ENCODE peak calls at places on chromosomes 2 and 18, in ten cellular contexts. Q, H, Y, L, A, O, D, S, W and U are unnamed samples.

GRCh38 chr2:30683240-30683956 is 123.8 kb downstream of the CAPN13 start:
- DNase-seq in Q (no peak), H (peak), Y (peak), L (no peak), A (no peak), O (no peak), D (no peak), S (no peak), W (no peak), U (peak)

GRCh38 chr2:219252900-219253752 is at the start of gene TUBA4B:
- DNase-seq in Q (peak), H (peak), Y (peak), L (no peak), A (no peak), O (peak), D (peak), S (peak), W (peak), U (no peak)

GRCh38 chr18:65725421-65726050 is 25.3 kb upstream of the CDH7 start:
- DNase-seq in Q (no peak), H (peak), Y (peak), L (no peak), A (no peak), O (peak), D (no peak), S (no peak), W (no peak), U (peak)

GRCh38 chr2:62660582-62661262 is 44.8 kb upstream of the EHBP1 start:
- DNase-seq in Q (no peak), H (peak), Y (no peak), L (no peak), A (peak), O (no peak), D (no peak), S (peak), W (peak), U (no peak)

GRCh38 chr2:238520359-238520886 is 93.7 kb downstream of the ASB1 start:
- DNase-seq in Q (no peak), H (no peak), Y (no peak), L (no peak), A (no peak), O (no peak), D (no peak), S (no peak), W (no peak), U (no peak)

GRCh38 chr18:9612215-9612830 is 2.0 kb downstream of the PPP4R1 start:
- DNase-seq in Q (no peak), H (peak), Y (peak), L (no peak), A (no peak), O (no peak), D (peak), S (no peak), W (peak), U (no peak)

GRCh38 chr2:67471681-67472080 is 74.5 kb downstream of the ETAA1 start:
- DNase-seq in Q (no peak), H (no peak), Y (no peak), L (no peak), A (no peak), O (no peak), D (no peak), S (no peak), W (no peak), U (no peak)

GRCh38 chr2:240689975-240690374 is 1.7 kb upstream of the AQP12A start:
- DNase-seq in Q (no peak), H (no peak), Y (no peak), L (no peak), A (no peak), O (peak), D (no peak), S (no peak), W (no peak), U (no peak)

GRCh38 chr2:227033471-227034148 is 130.4 kb downstream of the COL4A4 start:
- DNase-seq in Q (no peak), H (peak), Y (peak), L (peak), A (no peak), O (peak), D (peak), S (peak), W (peak), U (peak)

GRCh38 chr2:45839388-45840251 is 188.1 kb downstream of the PRKCE start:
- DNase-seq in Q (no peak), H (no peak), Y (no peak), L (no peak), A (no peak), O (no peak), D (no peak), S (no peak), W (peak), U (no peak)

GRCh38 chr2:10932345-10933151 is 20.8 kb downstream of the KCNF1 start:
- DNase-seq in Q (no peak), H (no peak), Y (no peak), L (no peak), A (no peak), O (peak), D (no peak), S (no peak), W (peak), U (no peak)

GRCh38 chr18:62250475-62250874 is 63.4 kb downstream of the RELCH start:
- DNase-seq in Q (no peak), H (no peak), Y (no peak), L (no peak), A (no peak), O (no peak), D (no peak), S (no peak), W (no peak), U (no peak)

GRCh38 chr18:5097116-5097703 is 99.8 kb downstream of the AKAIN1 start:
- DNase-seq in Q (no peak), H (peak), Y (no peak), L (no peak), A (no peak), O (no peak), D (no peak), S (no peak), W (no peak), U (no peak)

GRCh38 chr2:47501374-47502200 is 98.6 kb downstream of the MSH2 start:
- DNase-seq in Q (no peak), H (peak), Y (no peak), L (no peak), A (peak), O (no peak), D (no peak), S (peak), W (peak), U (no peak)

GRCh38 chr2:64711260-64711659 is 57.5 kb upstream of the SERTAD2 start:
- DNase-seq in Q (no peak), H (no peak), Y (no peak), L (no peak), A (no peak), O (no peak), D (no peak), S (no peak), W (peak), U (no peak)

GRCh38 chr2:9118383-9118960 is 88.1 kb upstream of the ASAP2 start:
- DNase-seq in Q (no peak), H (no peak), Y (no peak), L (no peak), A (no peak), O (no peak), D (no peak), S (no peak), W (no peak), U (no peak)

GRCh38 chr2:205612661-205613060 is 69.6 kb upstream of the NRP2 start:
- DNase-seq in Q (no peak), H (no peak), Y (no peak), L (no peak), A (no peak), O (no peak), D (no peak), S (no peak), W (no peak), U (no peak)

GRCh38 chr2:134737671-134738070 is 18.9 kb upstream of the TMEM163 start:
- DNase-seq in Q (no peak), H (peak), Y (no peak), L (no peak), A (no peak), O (no peak), D (no peak), S (no peak), W (no peak), U (no peak)

GRCh38 chr18:68940754-68941153 is 142.9 kb downstream of the CCDC102B start:
- DNase-seq in Q (no peak), H (no peak), Y (no peak), L (no peak), A (no peak), O (no peak), D (no peak), S (no peak), W (no peak), U (no peak)

GRCh38 chr18:79736846-79737245 is 57.2 kb downstream of the CTDP1 start:
- DNase-seq in Q (no peak), H (no peak), Y (no peak), L (no peak), A (no peak), O (peak), D (no peak), S (no peak), W (no peak), U (no peak)

GRCh38 chr2:101696272-101697123 is 1.0 kb upstream of the MAP4K4 start:
- DNase-seq in Q (no peak), H (peak), Y (no peak), L (no peak), A (no peak), O (peak), D (no peak), S (no peak), W (peak), U (no peak)

GRCh38 chr2:68336192-68336591 is 16.4 kb upstream of the CNRIP1 start:
- DNase-seq in Q (no peak), H (peak), Y (no peak), L (no peak), A (peak), O (no peak), D (no peak), S (peak), W (peak), U (no peak)

GRCh38 chr2:145184741-145185671 is 665.1 kb upstream of the ZEB2 start:
- DNase-seq in Q (no peak), H (peak), Y (no peak), L (no peak), A (no peak), O (no peak), D (no peak), S (peak), W (peak), U (no peak)

GRCh38 chr2:72131371-72131891 is 16.2 kb downstream of the CYP26B1 start:
- DNase-seq in Q (peak), H (no peak), Y (no peak), L (no peak), A (no peak), O (peak), D (no peak), S (no peak), W (no peak), U (peak)

GRCh38 chr18:32879497-32879896 is 106.7 kb upstream of the KLHL14 start:
- DNase-seq in Q (no peak), H (no peak), Y (no peak), L (no peak), A (peak), O (no peak), D (no peak), S (no peak), W (no peak), U (no peak)

GRCh38 chr2:127370010-127370409 is 17.8 kb downstream of the MAP3K2 start:
- DNase-seq in Q (no peak), H (no peak), Y (no peak), L (no peak), A (no peak), O (no peak), D (no peak), S (no peak), W (no peak), U (no peak)

GRCh38 chr2:10169053-10169578 is 46.6 kb downstream of the RRM2 start:
- DNase-seq in Q (no peak), H (no peak), Y (no peak), L (no peak), A (no peak), O (no peak), D (no peak), S (no peak), W (no peak), U (no peak)

GRCh38 chr2:191202881-191203397 is 42.3 kb upstream of the MYO1B start:
- DNase-seq in Q (no peak), H (peak), Y (peak), L (no peak), A (no peak), O (no peak), D (no peak), S (peak), W (peak), U (no peak)

GRCh38 chr2:68918497-68918896 is 34.2 kb downstream of the GKN2 start:
- DNase-seq in Q (no peak), H (peak), Y (no peak), L (no peak), A (no peak), O (no peak), D (no peak), S (no peak), W (peak), U (no peak)

GRCh38 chr2:39696838-39697237 is 31.1 kb downstream of the TMEM178A start:
- DNase-seq in Q (no peak), H (peak), Y (no peak), L (no peak), A (peak), O (no peak), D (peak), S (peak), W (peak), U (no peak)

GRCh38 chr2:38215993-38216392 is 140.0 kb upstream of the CYP1B1 start:
- DNase-seq in Q (no peak), H (peak), Y (no peak), L (no peak), A (no peak), O (no peak), D (no peak), S (peak), W (peak), U (no peak)

GRCh38 chr2:89818873-89819272 is 1127.4 kb downstream of the RPIA start:
- DNase-seq in Q (no peak), H (no peak), Y (no peak), L (no peak), A (no peak), O (no peak), D (no peak), S (no peak), W (no peak), U (no peak)

GRCh38 chr2:38959938-38960608 is 70.4 kb downstream of the ARHGEF33 start:
- DNase-seq in Q (peak), H (peak), Y (peak), L (no peak), A (peak), O (peak), D (no peak), S (peak), W (peak), U (no peak)

GRCh38 chr2:170554278-170554955 is 160.7 kb upstream of the SP5 start:
- DNase-seq in Q (peak), H (peak), Y (no peak), L (no peak), A (no peak), O (no peak), D (no peak), S (peak), W (peak), U (no peak)

GRCh38 chr2:241932895-241933174 is 63.3 kb downstream of the RTP5 start:
- DNase-seq in Q (no peak), H (no peak), Y (no peak), L (no peak), A (no peak), O (no peak), D (no peak), S (no peak), W (no peak), U (no peak)

GRCh38 chr2:213177685-213178084 is 26.3 kb upstream of the IKZF2 start:
- DNase-seq in Q (no peak), H (peak), Y (no peak), L (no peak), A (no peak), O (no peak), D (no peak), S (no peak), W (no peak), U (no peak)

GRCh38 chr2:3493610-3493997 is 25.7 kb downstream of the ADI1 start:
- DNase-seq in Q (peak), H (peak), Y (no peak), L (no peak), A (no peak), O (no peak), D (no peak), S (peak), W (peak), U (no peak)

GRCh38 chr2:3491716-3492474 is 27.4 kb downstream of the ADI1 start:
- DNase-seq in Q (no peak), H (no peak), Y (no peak), L (no peak), A (no peak), O (no peak), D (no peak), S (no peak), W (no peak), U (no peak)

GRCh38 chr2:3494984-3495666 is 24.2 kb downstream of the ADI1 start:
- DNase-seq in Q (no peak), H (no peak), Y (no peak), L (no peak), A (no peak), O (no peak), D (no peak), S (no peak), W (no peak), U (no peak)

GRCh38 chr2:3491306-3491705 is 28.0 kb downstream of the ADI1 start:
- DNase-seq in Q (no peak), H (no peak), Y (no peak), L (no peak), A (no peak), O (no peak), D (no peak), S (no peak), W (no peak), U (no peak)

DNA sequence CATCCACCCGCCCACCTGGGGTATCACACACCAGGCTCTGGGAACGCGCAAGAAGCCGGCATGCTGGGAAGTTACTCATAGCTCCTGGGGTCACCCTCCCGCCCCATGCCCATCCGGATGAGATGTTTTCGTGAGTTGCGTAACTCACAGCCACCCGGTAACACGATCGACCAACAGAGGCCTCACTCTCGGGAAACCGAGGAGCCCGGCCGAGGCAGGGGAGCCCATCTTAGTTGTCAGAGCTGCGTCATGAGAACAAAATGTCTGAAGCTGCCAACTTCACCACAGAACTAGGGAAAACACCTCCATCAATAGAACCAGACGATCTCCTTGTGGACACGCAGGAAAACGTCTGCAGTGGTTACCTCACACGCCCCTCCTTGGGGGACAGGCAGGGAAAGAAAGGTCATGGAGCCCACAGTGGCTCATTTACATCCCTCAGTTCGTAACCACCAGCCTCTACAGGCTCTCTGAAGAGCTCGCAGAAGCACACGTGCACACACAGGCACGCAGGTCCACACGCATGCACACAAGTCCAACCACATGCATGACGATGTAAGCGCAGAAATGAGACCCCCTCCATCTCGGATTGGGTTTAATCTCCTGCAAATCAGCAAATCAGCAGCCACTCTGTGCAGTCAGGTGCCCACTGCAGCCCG is 26.3 kb downstream of the ADI1 start:
- DNase-seq in Q (peak), H (no peak), Y (no peak), L (no peak), A (peak), O (no peak), D (no peak), S (peak), W (peak), U (no peak)
- TF ChIP-seq CTCF in Q (no peak), H (no peak), Y (no peak), L (no peak), A (no peak), O (no peak), D (no peak), S (no peak), W (no peak), U (no peak)

DNA sequence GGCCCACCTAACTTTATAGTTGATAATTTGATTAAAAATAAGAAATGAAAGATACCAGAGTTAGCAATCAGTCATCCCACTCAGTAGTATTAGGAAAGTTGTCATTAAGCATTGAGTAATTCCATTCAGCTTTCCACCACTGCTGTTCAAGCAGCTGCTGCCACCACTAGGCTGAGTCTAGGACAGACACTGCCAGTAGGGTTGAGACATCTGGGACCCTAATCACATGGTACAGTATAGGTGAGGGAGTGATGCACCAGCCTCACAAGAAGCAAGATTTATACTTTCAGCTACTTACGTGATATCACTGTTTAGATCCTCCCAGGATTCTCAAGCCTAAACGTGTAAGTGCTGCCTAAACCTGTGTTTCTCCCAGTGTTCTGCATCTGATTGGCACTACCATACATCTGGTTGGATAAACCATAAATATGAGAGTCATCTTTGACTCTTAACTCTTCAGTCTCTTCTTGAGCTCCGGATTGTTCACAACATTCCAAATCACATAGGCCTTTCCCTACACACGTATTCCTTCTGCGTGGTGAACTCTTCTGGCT is 3.2 kb downstream of the UBXN4 start:
- DNase-seq in Q (no peak), H (peak), Y (peak), L (peak), A (no peak), O (no peak), D (peak), S (peak), W (peak), U (no peak)
- TF ChIP-seq CTCF in Q (no peak), H (peak), Y (no peak), L (peak), A (no peak), O (no peak), D (peak), S (peak), W (peak), U (no peak)

GRCh38 chr2:231821908-231822307 is 35.7 kb downstream of the COPS7B start:
- DNase-seq in Q (no peak), H (no peak), Y (no peak), L (no peak), A (no peak), O (no peak), D (no peak), S (no peak), W (no peak), U (no peak)

GRCh38 chr2:231820786-231821303 is 34.6 kb downstream of the COPS7B start:
- DNase-seq in Q (no peak), H (no peak), Y (no peak), L (no peak), A (no peak), O (no peak), D (no peak), S (peak), W (no peak), U (no peak)

GRCh38 chr2:231816327-231817026 is 30.2 kb downstream of the COPS7B start:
- DNase-seq in Q (no peak), H (no peak), Y (no peak), L (no peak), A (no peak), O (no peak), D (no peak), S (no peak), W (no peak), U (no peak)

GRCh38 chr2:231819449-231820042 is 33.3 kb downstream of the COPS7B start:
- DNase-seq in Q (no peak), H (no peak), Y (no peak), L (no peak), A (no peak), O (no peak), D (no peak), S (no peak), W (no peak), U (no peak)
- TF ChIP-seq CTCF in Q (no peak), H (no peak), Y (no peak), L (no peak), A (no peak), O (no peak), D (no peak), S (no peak), W (no peak), U (no peak)

DNA sequence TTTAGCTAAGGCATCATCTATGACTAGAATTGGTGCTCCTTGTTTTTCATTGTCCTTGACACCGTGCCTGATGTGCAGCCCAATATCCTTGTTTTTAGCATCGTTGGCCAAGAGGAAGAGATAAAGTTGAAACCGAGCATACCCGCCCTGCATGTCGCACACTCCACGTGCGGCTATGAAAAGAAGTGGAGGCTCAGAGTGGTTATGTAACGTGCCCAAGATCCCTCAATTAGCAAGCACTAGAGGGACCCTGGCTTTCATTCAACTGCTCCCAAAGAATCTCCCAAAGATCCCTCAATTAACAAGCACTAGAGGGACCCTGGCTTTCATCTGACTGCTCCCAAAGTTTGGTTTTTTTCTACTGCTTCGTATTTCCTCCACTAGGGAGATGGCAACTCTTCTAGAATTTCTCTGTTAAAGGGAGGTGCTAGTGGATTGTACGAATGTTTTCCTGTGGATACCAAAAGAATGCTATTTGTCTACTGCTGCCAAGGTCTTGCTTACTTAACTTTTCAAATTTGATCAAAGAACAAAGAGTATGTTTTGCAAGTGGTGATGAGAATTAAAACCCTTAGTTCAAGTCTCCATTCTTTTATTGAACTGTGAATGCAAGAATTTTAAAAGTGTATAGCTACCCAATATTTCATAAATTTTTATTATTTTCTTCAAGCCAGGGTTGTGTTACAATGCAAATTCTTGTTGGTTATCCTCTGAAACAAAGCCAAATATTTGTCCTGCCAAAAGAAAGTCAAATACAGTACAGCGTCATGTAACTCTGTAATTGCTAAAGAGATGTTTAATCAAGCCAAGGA is 92.1 kb downstream of the AOX1 start:
- DNase-seq in Q (peak), H (no peak), Y (no peak), L (no peak), A (no peak), O (no peak), D (no peak), S (no peak), W (peak), U (no peak)
- TF ChIP-seq CTCF in Q (no peak), H (no peak), Y (no peak), L (no peak), A (no peak), O (no peak), D (no peak), S (no peak), W (no peak), U (no peak)